ENCODE peak calls at places on chromosomes 1 and 21, in four cellular contexts. O is pancreas, Y is IMR-90, J is ovary. D is an unnamed sample.

GRCh38 chr1:155913969-155914757 is 3.0 kb upstream of the RIT1 start:
- DNase-seq in O (no peak), Y (peak), J (no peak), D (no peak)

GRCh38 chr1:53766766-53767409 is 27.9 kb upstream of the GLIS1 start:
- DNase-seq in O (no peak), Y (peak), J (no peak), D (peak)

GRCh38 chr1:26580116-26580515 is 50.6 kb downstream of the RPS6KA1 start:
- DNase-seq in O (no peak), Y (no peak), J (no peak), D (no peak)

GRCh38 chr1:60129916-60130315 is 56.3 kb upstream of the C1orf87 start:
- DNase-seq in O (no peak), Y (no peak), J (no peak), D (no peak)

GRCh38 chr1:3506943-3507342 is 52.5 kb downstream of the ARHGEF16 start:
- DNase-seq in O (no peak), Y (no peak), J (no peak), D (no peak)

GRCh38 chr1:79603862-79604261 is 597.3 kb upstream of the ADGRL4 start:
- DNase-seq in O (no peak), Y (peak), J (no peak), D (peak)

GRCh38 chr1:27011058-27011764 is 1.4 kb downstream of the TENT5B start:
- DNase-seq in O (no peak), Y (peak), J (peak), D (peak)

GRCh38 chr1:200022239-200022804 is 5.2 kb upstream of the NR5A2 start:
- DNase-seq in O (peak), Y (no peak), J (no peak), D (no peak)

GRCh38 chr1:28190337-28190979 is 14.0 kb upstream of the PTAFR start:
- DNase-seq in O (no peak), Y (peak), J (no peak), D (peak)

GRCh38 chr1:217138173-217138838 is 415.1 kb upstream of the ESRRG start:
- DNase-seq in O (no peak), Y (no peak), J (no peak), D (no peak)

GRCh38 chr1:29197590-29197924 is 15.9 kb upstream of the SRSF4 start:
- DNase-seq in O (no peak), Y (peak), J (no peak), D (peak)

GRCh38 chr1:24111264-24111997 is 504 bp downstream of the MYOM3 start:
- DNase-seq in O (no peak), Y (no peak), J (no peak), D (peak)

GRCh38 chr1:1922782-1923680 is 4.0 kb upstream of the TMEM52 start:
- DNase-seq in O (no peak), Y (no peak), J (no peak), D (no peak)

GRCh38 chr1:202274611-202275010 is 67.1 kb downstream of the UBE2T start:
- DNase-seq in O (no peak), Y (peak), J (no peak), D (peak)

GRCh38 chr21:36630485-36631206 is 68.3 kb upstream of the SIM2 start:
- DNase-seq in O (peak), Y (peak), J (peak), D (peak)

GRCh38 chr21:44956356-44957046 is 16.7 kb downstream of the SLX9 start:
- DNase-seq in O (no peak), Y (no peak), J (no peak), D (no peak)

GRCh38 chr1:68525781-68526180 is 28.9 kb upstream of the DEPDC1 start:
- DNase-seq in O (no peak), Y (no peak), J (no peak), D (peak)

GRCh38 chr1:198667796-198668195 is 29.0 kb downstream of the PTPRC start:
- DNase-seq in O (no peak), Y (peak), J (no peak), D (no peak)

GRCh38 chr1:178946855-178947687 is 76.2 kb upstream of the ANGPTL1 start:
- DNase-seq in O (no peak), Y (no peak), J (no peak), D (no peak)

GRCh38 chr1:2301607-2302291 is 73.6 kb downstream of the SKI start:
- DNase-seq in O (no peak), Y (no peak), J (no peak), D (no peak)

GRCh38 chr1:165575700-165576099 is 31.9 kb downstream of the LRRC52 start:
- DNase-seq in O (no peak), Y (no peak), J (no peak), D (no peak)

GRCh38 chr1:214331827-214332423 is 51.0 kb downstream of the SMYD2 start:
- DNase-seq in O (no peak), Y (peak), J (no peak), D (peak)

GRCh38 chr1:46558141-46558963 is 6.9 kb upstream of the KNCN start:
- DNase-seq in O (no peak), Y (no peak), J (no peak), D (no peak)

GRCh38 chr1:178166625-178167024 is 72.7 kb downstream of the RASAL2 start:
- DNase-seq in O (no peak), Y (no peak), J (no peak), D (no peak)

GRCh38 chr1:171219751-171220385 is 28.4 kb upstream of the FMO1 start:
- DNase-seq in O (no peak), Y (peak), J (no peak), D (peak)

GRCh38 chr1:35931424-35932157 is 686 bp downstream of the AGO3 start:
- DNase-seq in O (peak), Y (peak), J (no peak), D (peak)

GRCh38 chr1:100643430-100644196 is 75.9 kb upstream of the VCAM1 start:
- DNase-seq in O (peak), Y (peak), J (no peak), D (no peak)

D was measured in bronchial epithelial cell.